ENCODE peak calls at places on chromosomes 6 and 20, in six cellular contexts. K is mesenchymal stem cell, X is trophoblast cell, O is H9, E is H1, P is neuronal stem cell. S is an unnamed sample.

GRCh38 chr20:22339091-22339881 is 245.1 kb downstream of the FOXA2 start:
- DNase-seq in K (peak), X (peak), O (no peak), E (peak), P (peak), S (peak)

GRCh38 chr6:33080127-33081089 is 4.6 kb downstream of the HLA-DPB1 start:
- DNase-seq in K (peak), X (no peak), O (peak), E (peak), P (peak), S (peak)

GRCh38 chr20:6114696-6115095 is 8.1 kb downstream of the FERMT1 start:
- DNase-seq in K (no peak), X (no peak), O (no peak), E (no peak), P (no peak), S (no peak)

GRCh38 chr6:123648723-123649122 is 12.0 kb upstream of the TRDN start:
- DNase-seq in K (no peak), X (no peak), O (no peak), E (no peak), P (no peak), S (no peak)

GRCh38 chr6:95804847-95805541 is 210.8 kb upstream of the FUT9 start:
- DNase-seq in K (no peak), X (no peak), O (no peak), E (no peak), P (no peak), S (no peak)

GRCh38 chr6:96611342-96611964 is 48.5 kb downstream of the FHL5 start:
- DNase-seq in K (no peak), X (no peak), O (no peak), E (no peak), P (no peak), S (no peak)

GRCh38 chr6:21079468-21080048 is 514.0 kb upstream of the SOX4 start:
- DNase-seq in K (peak), X (peak), O (no peak), E (no peak), P (no peak), S (peak)

GRCh38 chr6:95518630-95519227 is 58.6 kb upstream of the MANEA start:
- DNase-seq in K (no peak), X (no peak), O (no peak), E (no peak), P (no peak), S (no peak)

GRCh38 chr6:44177691-44178423 is 19.2 kb downstream of the CAPN11 start:
- DNase-seq in K (peak), X (peak), O (no peak), E (no peak), P (no peak), S (peak)

GRCh38 chr6:74931567-74931966 is 274.3 kb downstream of the COL12A1 start:
- DNase-seq in K (peak), X (peak), O (no peak), E (no peak), P (no peak), S (peak)

GRCh38 chr6:88712243-88712936 is 251.0 kb downstream of the RNGTT start:
- DNase-seq in K (no peak), X (no peak), O (no peak), E (no peak), P (no peak), S (no peak)

GRCh38 chr6:2476376-2476775 is 231.0 kb upstream of the GMDS start:
- DNase-seq in K (no peak), X (peak), O (no peak), E (no peak), P (no peak), S (no peak)

GRCh38 chr20:11140359-11140758 is 466.6 kb upstream of the JAG1 start:
- DNase-seq in K (peak), X (no peak), O (no peak), E (no peak), P (no peak), S (peak)

GRCh38 chr20:17576215-17576614 is 6.3 kb downstream of the DSTN start:
- DNase-seq in K (no peak), X (no peak), O (no peak), E (no peak), P (no peak), S (no peak)

GRCh38 chr20:62327726-62328495 is 25.1 kb downstream of the ADRM1 start:
- DNase-seq in K (no peak), X (no peak), O (no peak), E (no peak), P (no peak), S (no peak)

GRCh38 chr20:51597389-51598231 is 55.1 kb upstream of the NFATC2 start:
- DNase-seq in K (no peak), X (no peak), O (no peak), E (no peak), P (no peak), S (no peak)

GRCh38 chr20:62825288-62825993 is 8.6 kb downstream of the COL9A3 start:
- DNase-seq in K (no peak), X (no peak), O (no peak), E (no peak), P (no peak), S (no peak)

GRCh38 chr6:26333458-26334297 is 31.3 kb upstream of the BTN3A2 start:
- DNase-seq in K (no peak), X (no peak), O (no peak), E (no peak), P (no peak), S (no peak)

GRCh38 chr6:141848029-141848890 is 284.5 kb upstream of the GJE1 start:
- DNase-seq in K (no peak), X (no peak), O (no peak), E (no peak), P (no peak), S (peak)

GRCh38 chr20:56328861-56329260 is 29.9 kb upstream of the FAM210B start:
- DNase-seq in K (peak), X (peak), O (no peak), E (no peak), P (no peak), S (peak)

GRCh38 chr20:59483481-59483880 is 120.9 kb upstream of the PHACTR3 start:
- DNase-seq in K (no peak), X (no peak), O (no peak), E (no peak), P (no peak), S (no peak)

GRCh38 chr6:13923527-13924145 is 1.1 kb upstream of the RNF182 start:
- DNase-seq in K (peak), X (peak), O (no peak), E (no peak), P (no peak), S (peak)

GRCh38 chr20:57106030-57106682 is 160.3 kb downstream of the BMP7 start:
- DNase-seq in K (no peak), X (peak), O (no peak), E (no peak), P (no peak), S (no peak)

GRCh38 chr6:150293423-150294280 is 75.2 kb upstream of the IYD start:
- DNase-seq in K (peak), X (peak), O (no peak), E (no peak), P (no peak), S (peak)

GRCh38 chr6:69179681-69180080 is 544.6 kb downstream of the ADGRB3 start:
- DNase-seq in K (peak), X (peak), O (peak), E (no peak), P (no peak), S (no peak)

GRCh38 chr6:166388605-166389004 is 5.9 kb upstream of the MPC1 start:
- DNase-seq in K (no peak), X (no peak), O (no peak), E (no peak), P (no peak), S (no peak)

GRCh38 chr6:166382933-166383816 is at the start of gene MPC1:
- DNase-seq in K (peak), X (peak), O (peak), E (peak), P (peak), S (peak)

GRCh38 chr6:166389119-166389518 is 6.4 kb upstream of the MPC1 start:
- DNase-seq in K (no peak), X (no peak), O (no peak), E (no peak), P (no peak), S (no peak)

GRCh38 chr6:166387642-166388325 is 5.0 kb upstream of the MPC1 start:
- DNase-seq in K (no peak), X (no peak), O (no peak), E (no peak), P (no peak), S (no peak)

GRCh38 chr6:166386111-166386510 is 3.4 kb upstream of the MPC1 start:
- DNase-seq in K (no peak), X (no peak), O (no peak), E (no peak), P (no peak), S (no peak)
- H3K14ac ChIP-seq in K (no peak), X (no peak), O (no peak), E (no peak), P (no peak), S (no peak)

DNA sequence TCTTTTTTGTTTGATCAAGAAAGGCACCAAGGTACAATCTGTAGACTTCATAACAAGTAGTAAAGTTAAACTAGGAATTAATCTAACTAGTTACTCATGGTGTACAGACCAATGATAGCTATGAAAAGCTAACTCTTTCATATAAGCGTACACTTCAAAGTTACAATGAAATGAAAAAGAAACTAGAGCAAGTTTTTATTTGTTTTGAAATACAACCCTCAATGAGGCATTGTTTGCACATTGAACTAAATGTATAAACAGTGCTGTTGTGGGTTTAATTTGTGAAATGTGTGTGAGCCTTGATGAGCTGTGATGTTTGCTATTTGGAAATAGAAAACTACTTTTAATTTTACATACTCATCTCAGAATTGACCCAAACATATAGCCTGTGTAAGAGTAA is 11.1 kb upstream of the EYA4 start:
- DNase-seq in K (no peak), X (no peak), O (no peak), E (no peak), P (no peak), S (no peak)
- H3K14ac ChIP-seq in K (no peak), X (no peak), O (no peak), E (no peak), P (no peak), S (no peak)

GRCh38 chr6:57423468-57423867 is 106.0 kb downstream of the PRIM2 start:
- DNase-seq in K (peak), X (no peak), O (peak), E (no peak), P (peak), S (no peak)
- H3K14ac ChIP-seq in K (no peak), X (no peak), O (no peak), E (no peak), P (no peak), S (peak)

GRCh38 chr6:35797837-35798526 is 859 bp upstream of the CLPS start:
- DNase-seq in K (no peak), X (no peak), O (no peak), E (no peak), P (no peak), S (no peak)
- H3K14ac ChIP-seq in K (no peak), X (no peak), O (no peak), E (no peak), P (peak), S (no peak)

DNA sequence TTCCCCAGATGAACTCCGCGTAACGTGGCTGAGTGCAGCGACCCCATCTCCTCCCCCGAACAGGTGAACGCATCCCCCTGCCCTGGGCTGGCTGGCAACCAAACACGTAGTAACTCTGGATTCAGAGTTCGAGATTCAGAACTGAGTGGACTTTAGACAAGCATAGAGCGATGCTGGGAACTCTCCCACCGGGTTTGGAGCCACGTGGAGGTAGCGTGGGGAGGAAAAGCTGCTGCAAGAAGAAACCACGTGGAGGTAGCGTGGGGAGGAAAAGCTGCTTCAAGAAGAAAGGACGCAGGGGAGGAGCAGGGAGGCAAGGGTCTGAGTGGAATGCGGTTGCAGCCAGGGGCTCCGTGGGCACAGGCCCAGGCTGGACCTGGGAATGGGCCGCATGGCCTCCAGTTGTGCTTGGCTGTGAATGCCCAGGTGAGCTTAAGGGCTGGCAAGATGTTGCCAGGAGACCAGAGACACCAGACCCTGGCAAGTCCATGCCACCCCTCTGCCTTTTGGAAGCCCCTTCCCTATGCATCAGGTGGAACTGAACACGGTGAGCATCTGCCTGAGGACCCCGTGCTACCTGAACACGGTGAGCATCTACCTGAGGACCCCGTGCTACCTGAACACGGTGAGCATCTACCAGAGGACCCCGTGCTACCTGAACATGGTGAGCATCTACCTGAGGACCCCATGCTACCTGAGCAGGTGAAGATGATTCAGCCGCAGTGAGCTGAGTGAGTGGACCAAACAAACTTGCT is 118.0 kb upstream of the FRMD1 start:
- DNase-seq in K (no peak), X (no peak), O (peak), E (peak), P (no peak), S (no peak)
- H3K14ac ChIP-seq in K (no peak), X (no peak), O (no peak), E (no peak), P (no peak), S (no peak)

GRCh38 chr6:170022291-170022722 is 268.6 kb downstream of the DLL1 start:
- DNase-seq in K (no peak), X (no peak), O (no peak), E (no peak), P (no peak), S (no peak)
- H3K14ac ChIP-seq in K (no peak), X (no peak), O (no peak), E (no peak), P (peak), S (no peak)

DNA sequence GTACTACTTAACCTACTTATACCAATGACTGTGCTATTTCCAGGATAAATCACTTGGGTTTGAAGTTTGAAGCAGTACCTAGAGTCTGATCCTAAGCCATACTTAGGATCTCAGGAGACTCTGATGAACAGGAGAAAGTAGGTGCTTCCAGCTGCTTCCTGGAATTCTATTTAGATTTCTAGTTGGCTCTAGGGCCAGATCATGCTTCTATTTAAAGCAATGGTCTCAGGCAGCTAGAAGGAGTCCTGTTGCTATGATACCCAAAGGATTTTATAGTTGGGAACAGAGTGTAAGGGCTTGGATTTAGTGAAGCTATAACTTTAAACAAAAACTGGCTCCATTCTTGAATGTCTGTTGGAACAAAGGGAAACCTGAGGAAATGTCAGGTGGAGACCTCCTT is 52.4 kb upstream of the TINAG start:
- DNase-seq in K (peak), X (no peak), O (no peak), E (no peak), P (no peak), S (peak)
- H3K14ac ChIP-seq in K (no peak), X (no peak), O (no peak), E (no peak), P (no peak), S (no peak)

S was measured in IMR-90.